ENCODE peak calls at places on chromosome 22, in four cellular contexts. L is GM12878, Q is HepG2, W is K562. K is an unnamed sample.

GRCh38 chr22:46052801-46053562 is 76.0 kb upstream of the WNT7B start:
- DNase-seq in L (no peak), Q (no peak), W (no peak), K (no peak)

GRCh38 chr22:39317756-39318506 is 1.5 kb downstream of the RPL3 start:
- DNase-seq in L (no peak), Q (no peak), W (no peak), K (no peak)

GRCh38 chr22:45628508-45628907 is 43.1 kb upstream of the ATXN10 start:
- DNase-seq in L (no peak), Q (no peak), W (no peak), K (no peak)

GRCh38 chr22:39027717-39028116 is 6.8 kb downstream of the APOBEC3D start:
- DNase-seq in L (no peak), Q (no peak), W (no peak), K (no peak)

GRCh38 chr22:45006873-45007246 is 2.9 kb downstream of the PHF21B start:
- DNase-seq in L (no peak), Q (no peak), W (peak; percentile 11), K (peak; percentile 42)

GRCh38 chr22:27028093-27028492 is 370.7 kb downstream of the MIAT start:
- DNase-seq in L (no peak), Q (no peak), W (no peak), K (no peak)

GRCh38 chr22:29351891-29352290 is 36.4 kb upstream of the RASL10A start:
- DNase-seq in L (no peak), Q (no peak), W (no peak), K (no peak)

GRCh38 chr22:27726726-27727449 is 74.7 kb downstream of the MN1 start:
- DNase-seq in L (no peak), Q (peak; percentile 4), W (peak; percentile 90), K (peak; percentile 46)

GRCh38 chr22:26476705-26477340 is 6.8 kb downstream of the HPS4 start:
- DNase-seq in L (no peak), Q (peak; percentile 32), W (no peak), K (no peak)

GRCh38 chr22:40797427-40797826 is 21.7 kb downstream of the SLC25A17 start:
- DNase-seq in L (no peak), Q (no peak), W (no peak), K (no peak)

GRCh38 chr22:39234867-39235687 is 9.7 kb downstream of the PDGFB start:
- DNase-seq in L (no peak), Q (no peak), W (no peak), K (no peak)

GRCh38 chr22:27226666-27227065 is 569.3 kb downstream of the MIAT start:
- DNase-seq in L (no peak), Q (no peak), W (no peak), K (no peak)

GRCh38 chr22:35523167-35523928 is 17.3 kb upstream of the RASD2 start:
- DNase-seq in L (no peak), Q (no peak), W (no peak), K (no peak)

GRCh38 chr22:46774456-46775363 is 12.3 kb downstream of the TBC1D22A start:
- DNase-seq in L (no peak), Q (no peak), W (no peak), K (no peak)

GRCh38 chr22:35552186-35552842 is 11.7 kb downstream of the RASD2 start:
- DNase-seq in L (no peak), Q (peak; percentile 23), W (peak; percentile 92), K (peak; percentile 99)

GRCh38 chr22:33472462-33473344 is 414.5 kb upstream of the SYN3 start:
- DNase-seq in L (peak; percentile 78), Q (no peak), W (no peak), K (no peak)

GRCh38 chr22:28180804-28181203 is 261.7 kb upstream of the PITPNB start:
- DNase-seq in L (no peak), Q (no peak), W (no peak), K (no peak)

GRCh38 chr22:48258841-48259240 is 1496.4 kb downstream of the TBC1D22A start:
- DNase-seq in L (no peak), Q (no peak), W (no peak), K (no peak)

GRCh38 chr22:27906241-27906640 is 12.8 kb downstream of the PITPNB start:
- DNase-seq in L (no peak), Q (no peak), W (no peak), K (no peak)

GRCh38 chr22:27510024-27510423 is 291.5 kb downstream of the MN1 start:
- DNase-seq in L (no peak), Q (no peak), W (no peak), K (no peak)

GRCh38 chr22:28017558-28017820 is 98.4 kb upstream of the PITPNB start:
- DNase-seq in L (no peak), Q (no peak), W (no peak), K (no peak)

GRCh38 chr22:21447694-21448402 is 19.3 kb upstream of the TMEM191C start:
- DNase-seq in L (no peak), Q (no peak), W (peak; percentile 79), K (peak; percentile 69)

GRCh38 chr22:17952273-17952801 is 72.0 kb downstream of the MICAL3 start:
- DNase-seq in L (no peak), Q (no peak), W (peak; percentile 44), K (no peak)

GRCh38 chr22:49936018-49936972 is 17.9 kb downstream of the CRELD2 start:
- DNase-seq in L (peak; percentile 69), Q (peak; percentile 93), W (peak; percentile 86), K (peak; percentile 35)
- TF ChIP-seq FOXK2 in L (no peak), Q (no peak), W (no peak), K (no peak)

GRCh38 chr22:23182289-23183106 is 2.2 kb downstream of the BCR start:
- DNase-seq in L (peak; percentile 32), Q (no peak), W (peak; percentile 88), K (peak; percentile 66)

GRCh38 chr22:23184764-23185113 is 4.4 kb downstream of the BCR start:
- DNase-seq in L (no peak), Q (no peak), W (no peak), K (no peak)

GRCh38 chr22:23184100-23184763 is 3.9 kb downstream of the BCR start:
- DNase-seq in L (no peak), Q (no peak), W (no peak), K (no peak)

GRCh38 chr22:23181763-23182288 is 1.5 kb downstream of the BCR start:
- DNase-seq in L (no peak), Q (no peak), W (peak; percentile 80), K (no peak)

DNA sequence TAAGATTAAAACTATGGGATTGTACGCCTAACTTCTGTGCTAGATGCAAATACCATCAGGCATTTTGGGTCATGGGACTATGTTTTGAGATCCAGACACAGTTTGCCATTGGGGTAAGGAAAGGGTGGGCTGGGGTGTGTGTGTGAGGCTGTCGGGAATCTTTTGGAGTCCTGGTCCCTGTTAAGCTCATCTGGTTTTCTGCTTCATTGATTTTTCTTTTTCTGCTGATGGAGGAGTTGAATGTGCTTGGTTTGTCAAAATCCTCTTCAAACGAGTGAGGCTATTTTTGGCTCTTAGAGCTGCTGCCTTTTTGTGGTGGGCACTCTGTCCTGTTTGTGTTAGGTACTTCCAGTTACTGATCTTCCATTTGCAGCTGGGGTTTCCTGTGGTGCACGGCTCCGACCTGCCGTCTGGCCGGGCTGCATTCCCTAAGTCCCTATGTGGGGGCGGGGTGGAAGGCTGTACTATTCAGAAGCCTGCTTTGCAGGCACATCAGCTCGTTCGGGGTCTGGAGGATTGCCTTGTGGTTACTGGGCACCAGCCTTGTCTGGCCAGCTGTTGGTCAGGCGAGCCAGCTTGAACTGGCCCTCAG is 2.9 kb downstream of the BCR start:
- DNase-seq in L (no peak), Q (peak; percentile 47), W (peak; percentile 95), K (peak; percentile 68)
- TF ChIP-seq TARDBP in L (no peak), Q (no peak), W (no peak), K (no peak)

GRCh38 chr22:49328630-49329405 is 498.9 kb downstream of the BRD1 start:
- DNase-seq in L (no peak), Q (no peak), W (no peak), K (no peak)
- TF ChIP-seq FOXK2 in L (no peak), Q (no peak), W (no peak), K (no peak)

DNA sequence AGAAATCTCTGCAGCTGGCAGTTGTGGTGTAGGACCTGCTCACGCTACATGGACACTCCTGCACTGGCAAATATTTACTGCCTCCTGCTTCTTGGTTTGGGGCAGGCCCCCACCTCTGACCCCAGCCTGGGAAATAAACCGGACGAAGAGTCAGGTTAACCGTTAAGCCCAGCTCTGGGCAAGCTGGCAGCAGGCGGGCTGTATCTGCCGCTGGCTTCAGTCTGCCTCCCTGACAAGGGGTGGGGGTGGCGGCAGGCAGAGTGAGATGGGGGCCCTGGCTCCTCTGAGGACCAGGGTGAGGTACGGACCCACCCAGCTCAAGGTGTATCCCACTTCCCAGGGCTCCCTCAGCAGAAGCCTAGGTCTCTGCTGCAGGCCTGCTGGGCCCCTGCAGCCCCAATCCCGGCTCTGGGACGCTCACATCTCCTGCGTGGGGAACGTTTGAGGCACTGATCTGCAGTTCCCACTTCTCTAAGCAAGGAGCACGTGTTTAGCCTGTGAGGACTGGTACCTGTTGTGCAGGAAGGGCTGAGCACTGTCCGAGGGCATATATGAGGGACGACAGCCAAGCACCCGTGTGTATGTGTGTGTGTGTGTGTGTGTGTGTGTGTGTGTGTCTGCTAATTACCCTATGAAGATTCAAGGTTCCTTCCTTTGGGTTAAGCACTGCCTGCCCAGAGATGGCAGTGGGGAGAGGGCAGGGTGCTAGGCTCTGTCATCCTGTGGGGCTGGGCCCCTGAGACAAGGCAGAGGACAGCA is 1.1 kb upstream of the LRRC75B start:
- DNase-seq in L (no peak), Q (peak; percentile 78), W (no peak), K (no peak)
- TF ChIP-seq TARDBP in L (no peak), Q (no peak), W (no peak), K (no peak)

DNA sequence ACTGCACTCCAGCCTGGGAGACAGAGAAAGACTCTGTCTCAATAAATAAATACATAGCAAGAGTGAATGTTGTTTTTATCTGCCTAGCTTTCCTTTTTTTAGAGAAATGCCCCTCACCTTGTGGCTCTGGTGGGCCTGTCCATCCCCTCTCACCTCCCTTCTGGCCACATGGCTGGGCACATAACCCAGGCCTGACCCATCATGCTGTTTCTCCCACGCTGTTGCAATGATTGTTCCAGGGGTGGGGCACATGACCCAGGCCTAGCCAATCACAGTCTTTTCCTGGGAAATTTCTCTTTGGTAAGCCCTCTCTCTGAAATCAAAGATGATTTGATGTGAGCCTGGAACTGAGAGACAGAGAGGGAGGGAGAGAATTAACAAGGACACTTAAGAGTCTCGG is 5.5 kb upstream of the CYTH4 start:
- DNase-seq in L (no peak), Q (no peak), W (peak; percentile 62), K (peak; percentile 46)
- TF ChIP-seq FOXK2 in L (no peak), Q (no peak), W (no peak), K (no peak)

DNA sequence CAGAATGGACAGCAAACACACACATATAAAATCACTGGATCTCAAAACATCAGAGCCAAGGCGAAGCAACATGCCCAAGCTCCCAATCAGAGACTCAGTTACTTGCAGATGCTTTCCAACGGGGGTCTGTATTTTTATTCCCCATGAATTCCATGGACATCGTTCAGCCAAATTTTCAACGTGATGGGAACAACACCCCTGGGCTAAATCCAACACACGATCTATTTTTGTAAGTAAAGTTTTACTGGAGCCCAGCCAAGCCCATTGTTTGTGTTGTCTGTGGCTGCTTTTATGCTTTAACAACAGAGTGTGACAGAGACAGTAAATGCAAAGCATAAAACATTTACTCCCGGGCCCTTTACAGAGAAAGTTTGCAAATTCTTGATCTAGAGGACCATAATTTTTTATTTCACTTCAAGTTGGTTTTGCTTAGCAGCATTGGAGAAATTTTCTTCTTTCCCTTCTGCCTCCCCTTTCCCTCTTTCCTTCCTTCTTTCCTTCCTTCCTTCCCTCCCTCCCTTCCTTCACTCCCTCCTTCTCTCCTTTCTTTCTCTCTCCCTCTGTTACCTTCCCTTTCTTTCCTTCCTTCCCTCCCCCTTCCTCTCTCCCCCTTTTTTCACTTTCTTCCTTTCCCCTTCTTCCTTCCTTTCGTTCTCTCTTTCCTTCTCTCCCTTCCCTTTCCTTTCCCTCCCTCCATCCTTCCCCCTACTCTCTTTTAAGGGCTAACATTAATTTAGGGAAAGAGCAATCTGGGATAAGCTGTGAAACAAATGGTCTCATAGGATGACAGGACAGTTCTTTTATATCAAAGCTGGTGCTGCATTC is 33.9 kb downstream of the SLC5A1 start:
- DNase-seq in L (no peak), Q (no peak), W (no peak), K (no peak)
- TF ChIP-seq TARDBP in L (no peak), Q (no peak), W (no peak), K (no peak)

GRCh38 chr22:19971276-19972124 is 29.9 kb upstream of the TXNRD2 start:
- DNase-seq in L (no peak), Q (no peak), W (no peak), K (no peak)
- TF ChIP-seq FOXK2 in L (no peak), Q (no peak), W (no peak), K (no peak)